ENCODE peak calls at places on chromosome 2, in eight cellular contexts. Q, L, C, O, W, V, S and T are unnamed samples.

GRCh38 chr2:240427729-240428128 is 7.7 kb upstream of the GPC1 start:
- DNase-seq in Q (no peak), L (peak; percentile 24), C (no peak), O (no peak), W (peak; percentile 12), V (no peak), S (no peak), T (no peak)

GRCh38 chr2:176088048-176088936 is 4.2 kb upstream of the HOXD13 start:
- DNase-seq in Q (no peak), L (peak; percentile 79), C (peak; percentile 48), O (no peak), W (no peak), V (peak; percentile 83), S (no peak), T (no peak)

GRCh38 chr2:150465703-150466569 is 21.5 kb downstream of the RND3 start:
- DNase-seq in Q (no peak), L (no peak), C (no peak), O (no peak), W (no peak), V (no peak), S (no peak), T (no peak)

GRCh38 chr2:126208266-126208665 is 447.7 kb upstream of the GYPC start:
- DNase-seq in Q (no peak), L (no peak), C (no peak), O (no peak), W (no peak), V (no peak), S (no peak), T (no peak)

GRCh38 chr2:216015722-216016464 is 2.5 kb upstream of the MREG start:
- DNase-seq in Q (peak; percentile 6), L (no peak), C (no peak), O (no peak), W (no peak), V (no peak), S (peak; percentile 21), T (no peak)

GRCh38 chr2:128457006-128457604 is 138.4 kb upstream of the HS6ST1 start:
- DNase-seq in Q (no peak), L (peak; percentile 41), C (no peak), O (no peak), W (no peak), V (peak; percentile 39), S (no peak), T (no peak)

GRCh38 chr2:101790856-101791255 is 93.3 kb downstream of the MAP4K4 start:
- DNase-seq in Q (no peak), L (no peak), C (peak; percentile 69), O (no peak), W (no peak), V (no peak), S (no peak), T (no peak)

GRCh38 chr2:45821558-45822271 is 170.2 kb downstream of the PRKCE start:
- DNase-seq in Q (no peak), L (no peak), C (peak; percentile 83), O (no peak), W (no peak), V (no peak), S (no peak), T (no peak)

GRCh38 chr2:144707927-144708326 is 188.0 kb upstream of the ZEB2 start:
- DNase-seq in Q (no peak), L (no peak), C (no peak), O (no peak), W (no peak), V (no peak), S (no peak), T (no peak)

GRCh38 chr2:218959761-218960195 is 312 bp downstream of the CDK5R2 start:
- DNase-seq in Q (no peak), L (peak; percentile 60), C (no peak), O (no peak), W (no peak), V (no peak), S (no peak), T (no peak)

GRCh38 chr2:158502984-158503383 is 46.2 kb downstream of the PKP4 start:
- DNase-seq in Q (no peak), L (no peak), C (peak; percentile 69), O (no peak), W (no peak), V (no peak), S (no peak), T (no peak)

GRCh38 chr2:235416816-235417499 is 76.9 kb upstream of the AGAP1 start:
- DNase-seq in Q (no peak), L (peak; percentile 81), C (peak; percentile 86), O (no peak), W (no peak), V (no peak), S (no peak), T (no peak)

GRCh38 chr2:236527198-236527640 is 42.4 kb upstream of the ACKR3 start:
- DNase-seq in Q (no peak), L (no peak), C (no peak), O (no peak), W (no peak), V (no peak), S (no peak), T (no peak)

GRCh38 chr2:133733856-133734255 is 165.6 kb upstream of the NCKAP5 start:
- DNase-seq in Q (no peak), L (no peak), C (peak; percentile 34), O (no peak), W (no peak), V (no peak), S (no peak), T (no peak)

GRCh38 chr2:176419591-176420071 is 150.4 kb downstream of the MTX2 start:
- DNase-seq in Q (no peak), L (no peak), C (peak; percentile 75), O (no peak), W (no peak), V (no peak), S (no peak), T (no peak)

GRCh38 chr2:2114745-2115245 is 216.3 kb downstream of the MYT1L start:
- DNase-seq in Q (no peak), L (no peak), C (no peak), O (no peak), W (no peak), V (no peak), S (no peak), T (no peak)

GRCh38 chr2:134372611-134373131 is 118.8 kb downstream of the MGAT5 start:
- DNase-seq in Q (peak; percentile 46), L (no peak), C (peak; percentile 66), O (no peak), W (peak; percentile 43), V (no peak), S (no peak), T (no peak)

GRCh38 chr2:113264713-113265403 is 13.9 kb downstream of the PAX8 start:
- DNase-seq in Q (no peak), L (no peak), C (no peak), O (no peak), W (no peak), V (no peak), S (no peak), T (no peak)

GRCh38 chr2:71609958-71610357 is 156.6 kb downstream of the DYSF start:
- DNase-seq in Q (no peak), L (no peak), C (peak; percentile 66), O (no peak), W (no peak), V (no peak), S (no peak), T (no peak)

GRCh38 chr2:3193423-3194330 is 183.9 kb downstream of the EIPR1 start:
- DNase-seq in Q (no peak), L (no peak), C (peak; percentile 29), O (no peak), W (no peak), V (no peak), S (no peak), T (no peak)

GRCh38 chr2:181895788-181896187 is 4.3 kb downstream of the ITPRID2 start:
- DNase-seq in Q (no peak), L (no peak), C (no peak), O (no peak), W (no peak), V (no peak), S (no peak), T (no peak)

GRCh38 chr2:142989276-142990204 is 112.1 kb downstream of the KYNU start:
- DNase-seq in Q (no peak), L (no peak), C (peak; percentile 73), O (no peak), W (no peak), V (no peak), S (no peak), T (no peak)

GRCh38 chr2:54574107-54574859 is 118.2 kb downstream of the SPTBN1 start:
- DNase-seq in Q (no peak), L (peak; percentile 78), C (peak; percentile 40), O (no peak), W (no peak), V (no peak), S (peak; percentile 64), T (no peak)

GRCh38 chr2:205139822-205140612 is 542.3 kb upstream of the NRP2 start:
- DNase-seq in Q (no peak), L (no peak), C (no peak), O (peak; percentile 10), W (no peak), V (no peak), S (no peak), T (no peak)

GRCh38 chr2:99674031-99674430 is 184.2 kb upstream of the REV1 start:
- DNase-seq in Q (no peak), L (no peak), C (no peak), O (no peak), W (no peak), V (peak; percentile 14), S (no peak), T (no peak)

GRCh38 chr2:72781500-72781899 is 44.3 kb downstream of the EXOC6B start:
- DNase-seq in Q (no peak), L (no peak), C (peak; percentile 20), O (no peak), W (no peak), V (no peak), S (no peak), T (no peak)

GRCh38 chr2:148096012-148096411 is 75.1 kb downstream of the MBD5 start:
- DNase-seq in Q (no peak), L (no peak), C (peak; percentile 2), O (no peak), W (no peak), V (no peak), S (no peak), T (no peak)

GRCh38 chr2:180891360-180891759 is 89.0 kb upstream of the UBE2E3 start:
- DNase-seq in Q (no peak), L (no peak), C (no peak), O (no peak), W (no peak), V (no peak), S (no peak), T (no peak)

GRCh38 chr2:64105676-64106461 is 38.4 kb downstream of the PELI1 start:
- DNase-seq in Q (no peak), L (no peak), C (no peak), O (no peak), W (no peak), V (no peak), S (no peak), T (no peak)

GRCh38 chr2:56741601-56742102 is 557.9 kb downstream of the CCDC85A start:
- DNase-seq in Q (peak; percentile 7), L (no peak), C (peak; percentile 93), O (no peak), W (no peak), V (no peak), S (no peak), T (no peak)

GRCh38 chr2:44537264-44537663 is 175.5 kb downstream of the CAMKMT start:
- DNase-seq in Q (no peak), L (no peak), C (no peak), O (no peak), W (no peak), V (no peak), S (no peak), T (no peak)

GRCh38 chr2:25521665-25522387 is 151.6 kb downstream of the DTNB start:
- DNase-seq in Q (no peak), L (no peak), C (peak; percentile 91), O (no peak), W (no peak), V (no peak), S (peak; percentile 21), T (no peak)

GRCh38 chr2:45255568-45255967 is 246.3 kb upstream of the SIX2 start:
- DNase-seq in Q (no peak), L (no peak), C (no peak), O (no peak), W (no peak), V (no peak), S (no peak), T (no peak)

GRCh38 chr2:118667964-118668363 is 179.5 kb downstream of the EN1 start:
- DNase-seq in Q (no peak), L (no peak), C (peak; percentile 62), O (no peak), W (no peak), V (no peak), S (no peak), T (no peak)